ENCODE peak calls at places on chromosomes 3 and 15, in six cellular contexts. C, J, O, G, S and L are unnamed samples.

GRCh38 chr15:84797212-84797611 is 19.9 kb upstream of the ALPK3 start:
- DNase-seq in J (no peak), C (peak; percentile 87), S (no peak), G (no peak), O (no peak), L (no peak)

GRCh38 chr3:177597325-177598109 is 400.2 kb upstream of the TBL1XR1 start:
- DNase-seq in G (peak; percentile 56), J (no peak), O (no peak), C (peak; percentile 75), S (no peak), L (peak; percentile 51)

GRCh38 chr15:69729167-69729748 is 276.6 kb downstream of the RPLP1 start:
- DNase-seq in S (no peak), C (peak; percentile 8), G (no peak), J (peak; percentile 67), O (peak; percentile 29), L (no peak)

GRCh38 chr15:48798319-48798718 is 12.6 kb downstream of the CEP152 start:
- DNase-seq in C (no peak), J (no peak), S (no peak), G (no peak), O (no peak), L (no peak)

GRCh38 chr3:196666001-196666867 is 26.7 kb downstream of the NRROS start:
- DNase-seq in J (no peak), S (no peak), G (no peak), C (peak; percentile 81), O (no peak), L (no peak)

GRCh38 chr3:4776399-4776979 is 202.7 kb upstream of the BHLHE40 start:
- DNase-seq in C (no peak), O (no peak), J (no peak), G (no peak), S (no peak), L (no peak)

GRCh38 chr15:69712999-69713398 is 260.4 kb downstream of the RPLP1 start:
- DNase-seq in O (no peak), J (no peak), S (no peak), C (no peak), G (no peak), L (no peak)

GRCh38 chr3:71753716-71754609 is at the start of gene GPR27:
- DNase-seq in J (no peak), S (no peak), C (peak; percentile 12), O (peak; percentile 7), G (peak; percentile 29), L (peak; percentile 31)

GRCh38 chr15:70260580-70260979 is 162.9 kb upstream of the TLE3 start:
- DNase-seq in G (no peak), O (no peak), J (no peak), C (no peak), S (no peak), L (no peak)

GRCh38 chr3:193701896-193702644 is 109.1 kb downstream of the OPA1 start:
- DNase-seq in C (peak; percentile 27), J (no peak), O (no peak), S (no peak), G (no peak), L (no peak)

GRCh38 chr3:149605902-149606301 is 51.9 kb downstream of the WWTR1 start:
- DNase-seq in O (no peak), J (no peak), C (peak; percentile 85), S (no peak), G (no peak), L (no peak)

GRCh38 chr3:83048556-83048955 is 1287.1 kb upstream of the GBE1 start:
- DNase-seq in S (no peak), O (no peak), C (no peak), G (no peak), J (no peak), L (no peak)

GRCh38 chr3:155024006-155024638 is 56.0 kb upstream of the MME start:
- DNase-seq in C (no peak), O (no peak), S (no peak), J (no peak), G (no peak), L (no peak)

GRCh38 chr15:67521770-67522568 is 1.0 kb downstream of the C15orf61 start:
- DNase-seq in S (no peak), O (peak; percentile 20), G (no peak), J (no peak), C (peak; percentile 51), L (no peak)

GRCh38 chr3:52302426-52303185 is 13.5 kb upstream of the DNAH1 start:
- DNase-seq in C (no peak), O (no peak), G (no peak), J (no peak), S (no peak), L (no peak)

GRCh38 chr3:152595975-152596832 is 238.7 kb upstream of the P2RY1 start:
- DNase-seq in G (peak; percentile 44), C (peak; percentile 62), O (no peak), J (no peak), S (no peak), L (peak; percentile 34)

GRCh38 chr3:196753201-196753600 is 13.5 kb downstream of the PAK2 start:
- DNase-seq in G (no peak), O (no peak), J (no peak), C (no peak), S (no peak), L (no peak)

GRCh38 chr3:58417075-58417474 is 16.6 kb downstream of the PDHB start:
- DNase-seq in C (no peak), O (no peak), J (no peak), S (no peak), G (no peak), L (no peak)

GRCh38 chr15:77037475-77038209 is 33.3 kb downstream of the TSPAN3 start:
- DNase-seq in O (no peak), J (peak; percentile 44), S (peak; percentile 56), C (no peak), G (peak; percentile 13), L (peak; percentile 6)

GRCh38 chr15:44314512-44314911 is 26.0 kb downstream of the GOLM2 start:
- DNase-seq in S (no peak), C (no peak), O (no peak), G (no peak), J (no peak), L (no peak)

GRCh38 chr15:44317423-44317822 is 28.9 kb downstream of the GOLM2 start:
- DNase-seq in J (no peak), S (no peak), O (no peak), C (no peak), G (no peak), L (no peak)

GRCh38 chr15:44312108-44312507 is 23.6 kb downstream of the GOLM2 start:
- DNase-seq in J (no peak), O (no peak), S (no peak), C (no peak), G (no peak), L (no peak)

GRCh38 chr15:44315773-44316465 is 27.4 kb downstream of the GOLM2 start:
- DNase-seq in G (no peak), O (no peak), J (no peak), S (no peak), C (no peak), L (no peak)

GRCh38 chr15:44315164-44315563 is 26.6 kb downstream of the GOLM2 start:
- DNase-seq in J (no peak), C (no peak), O (no peak), S (no peak), G (no peak), L (no peak)
- H3K9me3 ChIP-seq in J (no peaks in the 10 kb centered on the region), C (no peaks in the 10 kb centered on the region), O (no peaks in the 10 kb centered on the region), S (no peaks in the 10 kb centered on the region), G (no peaks in the 10 kb centered on the region), L (no peaks in the 10 kb centered on the region)

GRCh38 chr15:78988361-78988911 is 43.6 kb upstream of the CTSH start:
- DNase-seq in G (peak; percentile 59), C (peak; percentile 99), O (peak; percentile 95), J (no peak), S (peak; percentile 93), L (peak; percentile 60)
- TF ChIP-seq POLR2A in G (no peak), C (no peak), O (no peak), J (no peak), S (no peak), L (no peak)

DNA sequence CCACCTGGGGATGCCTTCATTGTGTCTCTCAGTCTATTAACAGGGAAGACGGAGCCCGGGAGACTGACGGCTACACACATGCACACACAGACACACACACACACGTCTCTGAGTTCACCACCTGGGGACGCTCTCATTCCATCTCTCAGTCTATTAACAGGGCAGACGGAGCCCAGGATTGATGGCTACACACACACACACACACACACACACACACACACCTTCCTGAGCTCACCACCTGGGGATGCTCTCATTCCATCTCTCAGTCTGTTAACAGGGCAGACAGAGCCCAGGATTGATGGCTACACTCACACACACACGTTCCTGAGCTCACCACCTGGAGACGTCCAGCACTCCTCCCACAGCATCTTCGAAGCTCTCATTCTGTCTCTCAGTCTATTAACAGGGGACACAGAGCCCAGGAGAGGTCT is 143.9 kb downstream of the OR4M2 start:
- DNase-seq in G (no peak), S (no peak), C (no peak), J (no peak), O (no peak), L (peak; percentile 4)
- H3K9me3 ChIP-seq in G (no peaks in the 10 kb centered on the region), S (no peaks in the 10 kb centered on the region), C (peaks cover 42% of the 10 kb centered on the region), J (no peaks in the 10 kb centered on the region), O (no peaks in the 10 kb centered on the region), L (no peaks in the 10 kb centered on the region)

GRCh38 chr3:100339786-100340185 is 5.2 kb downstream of the NIT2 start:
- DNase-seq in C (no peak), G (no peak), J (no peak), O (no peak), S (no peak), L (no peak)
- TF ChIP-seq POLR2A in C (no peak), G (no peak), J (no peak), O (no peak), S (no peak), L (no peak)

GRCh38 chr3:44501971-44502370 is 24.5 kb upstream of the ZNF445 start:
- DNase-seq in O (no peak), C (peak; percentile 13), S (no peak), J (no peak), G (no peak), L (no peak)
- H3K9me3 ChIP-seq in O (peaks cover 66% of the 10 kb centered on the region), C (peaks cover 42% of the 10 kb centered on the region), S (peaks cover 7% of the 10 kb centered on the region), J (no peaks in the 10 kb centered on the region), G (no peaks in the 10 kb centered on the region), L (no peaks in the 10 kb centered on the region)

GRCh38 chr3:20040476-20041196 is 390 bp downstream of the KAT2B start:
- DNase-seq in C (peak; percentile 61), O (peak; percentile 68), S (peak; percentile 81), J (peak; percentile 84), G (peak; percentile 79), L (peak; percentile 82)
- TF ChIP-seq POLR2A in C (no peak), O (no peak), S (no peak), J (no peak), G (no peak), L (no peak)

GRCh38 chr15:25088261-25088790 is 133.5 kb downstream of the SNRPN start:
- DNase-seq in C (no peak), O (no peak), S (no peak), J (no peak), G (no peak), L (no peak)
- H3K9me3 ChIP-seq in C (peaks cover 72% of the 10 kb centered on the region), O (peaks cover 2% of the 10 kb centered on the region), S (peaks cover 66% of the 10 kb centered on the region), J (no peaks in the 10 kb centered on the region), G (no peaks in the 10 kb centered on the region), L (peaks cover 96% of the 10 kb centered on the region)

GRCh38 chr3:198032445-198032936 is 72.5 kb downstream of the LMLN start:
- DNase-seq in J (no peak), O (no peak), C (peak; percentile 4), G (no peak), S (no peak), L (peak; percentile 50)
- TF ChIP-seq POLR2A in J (no peak), O (no peak), C (no peak), G (no peak), S (no peak), L (no peak)